ENCODE peak calls at places on chromosome 4, in four cellular contexts. S is H1, W is SK-N-SH, I is K562. L is an unnamed sample.

GRCh38 chr4:26176621-26177121 is 144.1 kb upstream of the RBPJ start:
- DNase-seq in I (no peak), S (no peak), W (no peak), L (no peak)

GRCh38 chr4:77043507-77044131 is 32.2 kb downstream of the CCNI start:
- DNase-seq in W (no peak), I (no peak), S (no peak), L (no peak)

GRCh38 chr4:120611092-120611491 is 311.4 kb downstream of the PRDM5 start:
- DNase-seq in I (no peak), S (no peak), W (no peak), L (no peak)

GRCh38 chr4:14566518-14566917 is 435.8 kb upstream of the CPEB2 start:
- DNase-seq in I (no peak), W (no peak), S (no peak), L (no peak)

GRCh38 chr4:179415842-179416223 is 1973.6 kb upstream of the AGA start:
- DNase-seq in W (no peak), I (no peak), S (no peak), L (no peak)

GRCh38 chr4:6204098-6204497 is 3.7 kb upstream of the JAKMIP1 start:
- DNase-seq in I (no peak), S (no peak), W (no peak), L (no peak)

GRCh38 chr4:182717788-182718583 is 199.2 kb downstream of the DCTD start:
- DNase-seq in W (no peak), I (no peak), S (no peak), L (no peak)

GRCh38 chr4:145195167-145195952 is 15.0 kb upstream of the OTUD4 start:
- DNase-seq in S (no peak), I (no peak), W (no peak), L (no peak)

GRCh38 chr4:98298022-98298421 is 36.8 kb downstream of the RAP1GDS1 start:
- DNase-seq in S (no peak), W (no peak), I (no peak), L (no peak)

GRCh38 chr4:152605641-152606304 is 69.9 kb upstream of the FBXW7 start:
- DNase-seq in S (no peak), W (peak), I (no peak), L (no peak)

GRCh38 chr4:89836031-89836777 is 757 bp downstream of the SNCA start:
- DNase-seq in S (no peak), W (peak), I (peak), L (peak)

GRCh38 chr4:138672393-138672976 is 343.1 kb upstream of the NOCT start:
- DNase-seq in W (no peak), I (no peak), S (no peak), L (no peak)

GRCh38 chr4:102586644-102587021 is 85.5 kb downstream of the NFKB1 start:
- DNase-seq in W (no peak), I (no peak), S (no peak), L (no peak)

GRCh38 chr4:135476272-135476671 is 1274.7 kb upstream of the PABPC4L start:
- DNase-seq in W (no peak), I (no peak), S (no peak), L (no peak)

GRCh38 chr4:111399523-111400135 is 745.6 kb upstream of the FAM241A start:
- DNase-seq in S (no peak), I (no peak), W (no peak), L (no peak)

GRCh38 chr4:39759569-39759968 is 61.6 kb downstream of the UBE2K start:
- DNase-seq in I (no peak), W (no peak), S (no peak), L (no peak)
- TF ChIP-seq MAX in I (no peak), W (no peak), S (no peak), L (no peak)

DNA sequence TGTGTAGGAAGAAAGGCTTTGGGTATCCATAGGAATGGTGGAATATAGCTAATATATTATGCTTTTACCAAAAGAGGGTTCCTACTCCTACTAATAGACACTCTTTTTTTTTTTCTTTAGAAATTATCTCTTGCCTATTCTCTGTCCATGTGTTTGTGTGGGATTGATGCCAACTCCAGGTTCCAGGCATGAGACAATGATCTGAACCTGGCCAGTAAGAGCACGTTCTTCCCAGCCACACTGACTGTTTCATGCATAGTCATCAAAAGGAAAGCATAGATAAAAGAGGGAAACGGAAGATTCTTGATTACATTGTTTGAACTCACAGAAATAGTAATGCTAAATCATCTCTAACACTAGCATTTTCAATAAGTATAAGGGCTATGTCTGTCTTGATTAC is 803.4 kb upstream of the ADGRL3 start:
- DNase-seq in S (no peak), W (peak), I (no peak), L (no peak)
- TF ChIP-seq TEAD4 in S (no peak), W (no peak), I (no peak), L (no peak)

DNA sequence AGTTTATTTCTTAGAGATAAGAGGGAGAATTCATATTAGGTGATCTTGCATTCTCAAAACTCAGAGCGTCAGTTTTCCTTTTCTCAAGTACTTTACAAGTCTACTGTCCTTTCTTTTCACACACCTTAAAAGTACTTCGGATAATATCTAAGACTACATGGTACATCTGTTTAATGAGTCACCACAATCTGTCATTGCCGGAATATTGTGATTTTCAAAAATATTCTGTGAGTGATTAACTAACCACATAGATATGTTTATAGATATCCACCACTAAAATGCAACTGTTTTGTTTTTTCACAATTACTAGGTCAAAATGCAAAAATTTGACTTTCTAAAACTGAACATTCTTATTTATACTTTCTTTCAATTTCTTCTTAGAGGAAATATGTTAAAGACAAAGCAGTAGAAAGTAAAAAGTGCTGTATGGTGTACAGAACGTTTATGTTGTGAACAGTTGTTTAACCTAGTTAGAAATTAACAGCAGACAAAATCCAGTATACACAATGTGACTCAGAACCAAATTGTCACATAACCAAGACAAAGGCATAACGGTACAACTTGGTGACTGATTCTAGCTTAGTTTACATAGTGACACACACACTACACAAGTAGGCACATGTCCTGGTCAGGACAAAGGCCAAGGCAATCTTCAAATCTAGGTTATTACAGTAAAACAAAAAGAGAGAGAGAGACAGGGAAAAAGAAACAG is 482.9 kb downstream of the NAF1 start:
- DNase-seq in I (no peak), S (no peak), W (no peak), L (no peak)
- TF ChIP-seq MAX in I (no peak), S (no peak), W (no peak), L (no peak)

DNA sequence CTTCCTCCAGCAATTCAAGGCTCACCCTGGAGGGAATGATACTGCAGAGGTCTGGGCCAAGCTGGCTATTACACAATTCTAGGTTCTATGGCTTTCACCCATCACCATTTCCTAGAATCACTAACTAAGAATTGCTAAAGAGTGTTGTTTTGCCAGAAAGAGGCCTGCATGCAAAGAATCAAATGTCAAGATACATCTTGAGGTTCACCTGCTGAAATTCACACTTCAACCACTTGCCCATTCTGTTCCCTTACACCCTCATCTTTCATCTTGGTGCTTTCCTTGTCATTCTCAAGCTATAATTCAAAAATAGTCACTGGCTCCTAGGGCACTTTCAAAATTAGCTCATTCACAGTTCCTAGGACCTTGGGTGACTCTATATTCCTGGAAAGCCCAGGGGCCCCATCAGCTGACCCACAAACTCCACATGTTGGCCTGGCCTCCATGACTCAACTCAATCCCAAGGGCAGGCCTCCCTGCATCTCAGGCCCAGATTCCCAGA is 7.0 kb downstream of the APBB2 start:
- DNase-seq in I (peak), W (no peak), S (no peak), L (no peak)
- TF ChIP-seq TEAD4 in I (no peak), W (no peak), S (no peak), L (no peak)

GRCh38 chr4:168505996-168506395 is 9.1 kb downstream of the PALLD start:
- DNase-seq in S (no peak), I (no peak), W (no peak), L (no peak)

GRCh38 chr4:168508683-168509082 is 11.8 kb downstream of the PALLD start:
- DNase-seq in W (no peak), I (no peak), S (no peak), L (no peak)

GRCh38 chr4:168511780-168512467 is 15.1 kb downstream of the PALLD start:
- DNase-seq in I (no peak), W (no peak), S (no peak), L (peak)

GRCh38 chr4:168507178-168507577 is 10.3 kb downstream of the PALLD start:
- DNase-seq in W (no peak), S (no peak), I (no peak), L (no peak)

GRCh38 chr4:168509786-168510185 is 12.9 kb downstream of the PALLD start:
- DNase-seq in I (no peak), W (no peak), S (no peak), L (no peak)
- TF ChIP-seq MAX in I (no peak), W (no peak), S (no peak), L (no peak)

GRCh38 chr4:17232575-17233253 is 279.2 kb downstream of the QDPR start:
- DNase-seq in W (peak), I (no peak), S (no peak), L (no peak)
- TF ChIP-seq TEAD4 in W (no peak), I (no peak), S (no peak), L (no peak)